ENCODE peak calls at places on chromosome 13, in nine cellular contexts. V is DMS153; E is cardiac muscle cell; R is progenitor cell of endocrine pancreas; K is substantia nigra; J is activated T-helper 1 cell treated with anti-CD3 and anti-CD28 coated beads, Interleukin-12 subunit alpha, Interleukin-12 subunit beta, Interleukin-2, Interleukin-4 antibody, amounts not matched to agents 30 ng/mL and 10 ng/mL and 1 ng/mL, durations not matched to agents 14 hours and 24 hours and 36 hours; O is activated T-helper 2 cell treated with anti-CD3 and anti-CD28 coated beads, Interferon-gamma antibody, Interleukin-2, Interleukin-4, amounts not matched to agents 10 μg/mL and 5 μg/mL and 100 μg/mL, durations not matched to agents 14 hours and 24 hours and 36 hours; Y is A172; B is kidney glomerular epithelial cell. F is an unnamed sample.
A peak's percentile ranks its signal among the peaks of the same experiment; 100 is the strongest.

GRCh38 chr13:28540612-28541011 is 45.7 kb upstream of the FLT1 start:
- DNase-seq in R (no peak), J (no peak), K (no peak), V (no peak), O (no peak), B (no peak), E (peak; percentile 31), Y (no peak), F (no peak)

GRCh38 chr13:47908200-47908902 is 92.7 kb downstream of the SUCLA2 start:
- DNase-seq in J (no peak), O (no peak), R (no peak), B (peak; percentile 67), V (no peak), E (peak; percentile 22), Y (no peak), K (no peak), F (no peak)

GRCh38 chr13:111394211-111394922 is 73.9 kb downstream of the TEX29 start:
- DNase-seq in J (no peak), V (no peak), Y (no peak), K (no peak), B (no peak), E (no peak), R (no peak), O (no peak), F (no peak)

GRCh38 chr13:93080166-93080565 is 146.4 kb upstream of the GPC6 start:
- DNase-seq in E (no peak), V (no peak), B (no peak), R (no peak), K (no peak), J (no peak), Y (no peak), O (no peak), F (no peak)

GRCh38 chr13:66911411-66911939 is 318.7 kb downstream of the PCDH9 start:
- DNase-seq in O (no peak), K (no peak), Y (no peak), B (no peak), J (no peak), R (no peak), E (no peak), V (no peak), F (no peak)

GRCh38 chr13:20435616-20436368 is 89.9 kb downstream of the CRYL1 start:
- DNase-seq in Y (no peak), B (no peak), O (no peak), E (peak; percentile 32), K (no peak), V (no peak), J (no peak), R (no peak), F (no peak)

GRCh38 chr13:106052200-106052767 is 483.2 kb downstream of the EFNB2 start:
- DNase-seq in O (no peak), V (no peak), J (no peak), R (no peak), Y (no peak), E (no peak), B (no peak), K (no peak), F (no peak)

GRCh38 chr13:109207618-109208017 is 578.2 kb downstream of the MYO16 start:
- DNase-seq in B (no peak), Y (no peak), K (no peak), E (no peak), O (no peak), J (no peak), V (no peak), R (no peak), F (no peak)

GRCh38 chr13:74166286-74166685 is 32.1 kb upstream of the KLF12 start:
- DNase-seq in V (no peak), R (no peak), B (no peak), K (no peak), Y (no peak), J (no peak), E (no peak), O (no peak), F (no peak)

GRCh38 chr13:39269411-39269810 is 231.2 kb downstream of the NHLRC3 start:
- DNase-seq in J (no peak), K (no peak), Y (no peak), V (no peak), B (no peak), O (no peak), E (peak; percentile 5), R (no peak), F (no peak)

GRCh38 chr13:65330287-65330686 is 1899.8 kb downstream of the PCDH9 start:
- DNase-seq in J (no peak), V (no peak), R (no peak), O (no peak), E (no peak), B (no peak), Y (no peak), K (no peak), F (no peak)

GRCh38 chr13:72782717-72783116 is 784 bp downstream of the PIBF1 start:
- DNase-seq in E (peak; percentile 35), K (no peak), Y (peak; percentile 1), J (no peak), O (no peak), V (no peak), B (no peak), R (no peak), F (no peak)

GRCh38 chr13:20462921-20463320 is 62.7 kb downstream of the CRYL1 start:
- DNase-seq in E (no peak), Y (no peak), J (no peak), O (no peak), V (no peak), K (no peak), R (no peak), B (no peak), F (no peak)

GRCh38 chr13:83538636-83539035 is 343.6 kb downstream of the SLITRK1 start:
- DNase-seq in E (no peak), R (no peak), O (no peak), K (no peak), B (no peak), Y (no peak), J (no peak), V (no peak), F (no peak)

GRCh38 chr13:35771898-35772297 is 295.4 kb upstream of the MAB21L1 start:
- DNase-seq in Y (peak; percentile 7), E (peak; percentile 34), B (peak; percentile 92), J (no peak), R (no peak), O (no peak), K (no peak), V (no peak), F (no peak)

GRCh38 chr13:75038315-75038881 is 443.6 kb downstream of the TBC1D4 start:
- DNase-seq in Y (no peak), R (no peak), B (no peak), O (no peak), V (peak; percentile 39), K (no peak), E (no peak), J (no peak), F (no peak)

GRCh38 chr13:111401151-111401550 is 80.7 kb downstream of the TEX29 start:
- DNase-seq in B (no peak), K (no peak), E (no peak), J (no peak), O (no peak), R (no peak), Y (no peak), V (no peak), F (no peak)

GRCh38 chr13:65479692-65480091 is 1750.4 kb downstream of the PCDH9 start:
- DNase-seq in Y (no peak), J (no peak), B (no peak), V (no peak), E (no peak), R (no peak), O (no peak), K (no peak), F (no peak)

GRCh38 chr13:51618626-51619025 is 34.4 kb downstream of the WDFY2 start:
- DNase-seq in R (no peak), B (peak; percentile 34), Y (no peak), O (no peak), J (no peak), V (no peak), K (peak; percentile 23), E (peak; percentile 59), F (no peak)

GRCh38 chr13:105894711-105895110 is 640.8 kb downstream of the EFNB2 start:
- DNase-seq in B (no peak), V (no peak), J (no peak), E (peak; percentile 11), R (no peak), K (no peak), Y (no peak), O (no peak), F (no peak)

GRCh38 chr13:110593430-110594130 is 21.8 kb upstream of the NAXD start:
- DNase-seq in E (peak; percentile 71), Y (peak; percentile 72), R (no peak), O (no peak), J (no peak), B (peak; percentile 64), K (peak; percentile 4), V (peak; percentile 40), F (peak; percentile 69)

GRCh38 chr13:77180011-77180410 is 146.9 kb downstream of the MYCBP2 start:
- DNase-seq in Y (no peak), K (no peak), B (no peak), J (no peak), E (no peak), V (no peak), R (no peak), O (no peak), F (no peak)

GRCh38 chr13:113142876-113143275 is 15.6 kb upstream of the PROZ start:
- DNase-seq in V (no peak), R (no peak), K (no peak), O (no peak), B (no peak), E (no peak), J (no peak), Y (no peak), F (no peak)

GRCh38 chr13:39818953-39819352 is 163.5 kb downstream of the COG6 start:
- DNase-seq in O (no peak), J (no peak), R (no peak), B (no peak), K (no peak), E (peak; percentile 4), V (no peak), Y (no peak), F (no peak)

GRCh38 chr13:112870737-112871287 is 98.2 kb upstream of the MCF2L start:
- DNase-seq in R (no peak), O (no peak), V (no peak), J (no peak), E (no peak), B (no peak), Y (no peak), K (no peak), F (no peak)

GRCh38 chr13:111548805-111549204 is 228.4 kb downstream of the TEX29 start:
- DNase-seq in B (no peak), J (no peak), R (no peak), V (no peak), Y (no peak), O (no peak), E (no peak), K (no peak), F (no peak)

GRCh38 chr13:27339299-27339698 is 68.7 kb downstream of the RASL11A start:
- DNase-seq in O (no peak), J (peak; percentile 18), E (peak; percentile 72), R (no peak), V (no peak), K (no peak), B (no peak), Y (no peak), F (peak; percentile 45)

GRCh38 chr13:51739403-51740112 is 64.4 kb downstream of the DHRS12 start:
- DNase-seq in E (no peak), V (no peak), J (no peak), B (no peak), K (no peak), Y (no peak), R (no peak), O (no peak), F (no peak)

GRCh38 chr13:34900288-34900739 is 41.8 kb upstream of the NBEA start:
- DNase-seq in B (no peak), J (no peak), O (no peak), E (no peak), R (no peak), Y (no peak), V (no peak), K (no peak), F (no peak)

GRCh38 chr13:60351326-60351725 is 45.7 kb upstream of the TDRD3 start:
- DNase-seq in J (no peak), O (no peak), E (peak; percentile 91), R (no peak), Y (peak; percentile 44), B (peak; percentile 76), K (no peak), V (no peak), F (no peak)

GRCh38 chr13:83824561-83824960 is 57.7 kb downstream of the SLITRK1 start:
- DNase-seq in J (no peak), O (no peak), V (no peak), E (no peak), B (no peak), R (no peak), Y (no peak), K (no peak), F (no peak)

F was measured in MM.1S.